ENCODE peak calls at places on chromosomes 2 and 18, in four cellular contexts. N, T, F and E are unnamed samples.

GRCh38 chr2:180247658-180248057 is 240.6 kb upstream of the CWC22 start:
- DNase-seq in N (no peak), T (no peak), F (no peak), E (no peak)

GRCh38 chr2:147108553-147108952 is 736.3 kb upstream of the ACVR2A start:
- DNase-seq in N (no peak), T (no peak), F (no peak), E (no peak)

GRCh38 chr2:172270278-172271079 is 156.9 kb upstream of the ITGA6 start:
- DNase-seq in N (no peak), T (no peak), F (no peak), E (peak)

GRCh38 chr2:200469708-200470600 is 39.9 kb downstream of the KCTD18 start:
- DNase-seq in N (no peak), T (peak), F (no peak), E (no peak)

GRCh38 chr2:19238440-19238839 is 120.0 kb downstream of the OSR1 start:
- DNase-seq in N (no peak), T (no peak), F (no peak), E (no peak)

GRCh38 chr2:69915050-69915945 is at the start of gene MXD1:
- DNase-seq in N (peak), T (no peak), F (no peak), E (peak)

GRCh38 chr2:213316001-213316735 is 31.9 kb downstream of the SPAG16 start:
- DNase-seq in N (no peak), T (no peak), F (no peak), E (peak)

GRCh38 chr2:63843093-63843492 is 1.4 kb downstream of the UGP2 start:
- DNase-seq in N (no peak), T (no peak), F (no peak), E (no peak)

GRCh38 chr2:134401789-134402188 is 147.9 kb downstream of the MGAT5 start:
- DNase-seq in N (no peak), T (no peak), F (no peak), E (no peak)

GRCh38 chr2:38181802-38182517 is 106.0 kb upstream of the CYP1B1 start:
- DNase-seq in N (no peak), T (no peak), F (no peak), E (peak)

GRCh38 chr2:138182276-138182675 is 218.0 kb downstream of the HNMT start:
- DNase-seq in N (no peak), T (no peak), F (no peak), E (peak)

GRCh38 chr2:103991591-103991990 is 862.3 kb upstream of the POU3F3 start:
- DNase-seq in N (no peak), T (no peak), F (no peak), E (no peak)

GRCh38 chr2:143530753-143531152 is 401.5 kb downstream of the ARHGAP15 start:
- DNase-seq in N (no peak), T (peak), F (no peak), E (peak)

GRCh38 chr2:767440-767839 is 90.2 kb upstream of the TMEM18 start:
- DNase-seq in N (no peak), T (no peak), F (no peak), E (peak)

GRCh38 chr18:25144835-25145234 is 207.1 kb downstream of the ZNF521 start:
- DNase-seq in N (no peak), T (peak), F (no peak), E (no peak)

GRCh38 chr2:1282552-1282951 is 130.7 kb upstream of the TPO start:
- DNase-seq in N (peak), T (peak), F (no peak), E (no peak)

GRCh38 chr2:20035961-20036666 is 15.3 kb downstream of the LAPTM4A start:
- DNase-seq in N (peak), T (no peak), F (no peak), E (no peak)

GRCh38 chr2:199861116-199861774 is 10.3 kb upstream of the FTCDNL1 start:
- DNase-seq in N (no peak), T (peak), F (no peak), E (peak)

GRCh38 chr2:43402002-43402401 is 175.6 kb upstream of the ZFP36L2 start:
- DNase-seq in N (no peak), T (no peak), F (no peak), E (peak)

GRCh38 chr2:144096531-144096930 is 423.4 kb downstream of the ZEB2 start:
- DNase-seq in N (no peak), T (peak), F (no peak), E (no peak)